ENCODE peak calls at places on chromosomes 3 and 15, in ten cellular contexts. M is brain microvascular endothelial cell, T is testis, Y is GM06990, P is psoas muscle, D is adrenal gland, K is left ventricle myocardium inferior, I is mesenchymal stem cell, O is mucosa of descending colon, F is aorta. E is an unnamed sample.
A peak's percentile ranks its signal among the peaks of the same experiment; 100 is the strongest.

GRCh38 chr3:188362405-188362831 is 208.5 kb downstream of the LPP start:
- DNase-seq in D (no peak), Y (no peak), I (peak; percentile 95), T (no peak), M (peak; percentile 92), F (no peak), K (no peak), O (no peak), P (no peak), E (no peak)

GRCh38 chr3:177294221-177294620 is 96.9 kb upstream of the TBL1XR1 start:
- DNase-seq in I (no peak), D (peak; percentile 79), P (peak; percentile 70), O (no peak), K (peak; percentile 56), T (peak; percentile 51), F (peak; percentile 76), Y (no peak), M (peak; percentile 53), E (no peak)

GRCh38 chr3:197521277-197522182 is 34.2 kb downstream of the BDH1 start:
- DNase-seq in D (no peak), Y (no peak), T (no peak), M (no peak), F (no peak), I (peak; percentile 24), K (no peak), P (no peak), O (no peak), E (no peak)

GRCh38 chr15:57611938-57612337 is 20.2 kb downstream of the MYZAP start:
- DNase-seq in F (peak; percentile 53), P (no peak), M (no peak), I (no peak), Y (no peak), O (peak; percentile 78), D (peak; percentile 83), K (no peak), T (peak; percentile 58), E (peak; percentile 73)

GRCh38 chr3:194772241-194773000 is 86.7 kb downstream of the FAM43A start:
- DNase-seq in I (no peak), D (no peak), M (no peak), P (no peak), F (no peak), Y (no peak), K (no peak), O (no peak), T (no peak), E (no peak)

GRCh38 chr3:150317469-150317868 is 90.6 kb upstream of the TSC22D2 start:
- DNase-seq in I (no peak), F (no peak), K (no peak), O (no peak), Y (no peak), T (no peak), M (no peak), P (no peak), D (no peak), E (no peak)

GRCh38 chr15:73284073-73284472 is 84.7 kb downstream of the HCN4 start:
- DNase-seq in K (no peak), I (no peak), F (no peak), D (no peak), M (no peak), T (no peak), P (no peak), Y (no peak), O (no peak), E (no peak)

GRCh38 chr3:153829596-153830170 is 291.5 kb upstream of the ARHGEF26 start:
- DNase-seq in O (no peak), P (no peak), D (no peak), K (no peak), F (no peak), Y (no peak), T (no peak), M (no peak), I (no peak), E (no peak)

GRCh38 chr3:58237238-58237939 is at the start of gene ABHD6:
- DNase-seq in D (peak; percentile 82), O (peak; percentile 83), F (peak; percentile 85), K (peak; percentile 77), I (peak; percentile 79), T (peak; percentile 77), M (peak; percentile 57), P (peak; percentile 88), Y (peak; percentile 87), E (peak; percentile 71)

GRCh38 chr15:79218588-79219200 is 63.8 kb upstream of the ANKRD34C start:
- DNase-seq in I (peak; percentile 12), P (no peak), D (no peak), F (no peak), K (no peak), M (peak; percentile 23), O (no peak), T (no peak), Y (no peak), E (no peak)

GRCh38 chr3:10317311-10317960 is 3.5 kb downstream of the SEC13 start:
- DNase-seq in O (no peak), K (no peak), F (no peak), M (no peak), T (no peak), P (no peak), I (no peak), Y (no peak), D (no peak), E (no peak)

GRCh38 chr3:101381809-101382208 is 61.4 kb upstream of the IMPG2 start:
- DNase-seq in T (no peak), D (no peak), K (no peak), M (peak; percentile 5), I (peak; percentile 51), F (no peak), P (no peak), Y (no peak), O (no peak), E (no peak)

DNA sequence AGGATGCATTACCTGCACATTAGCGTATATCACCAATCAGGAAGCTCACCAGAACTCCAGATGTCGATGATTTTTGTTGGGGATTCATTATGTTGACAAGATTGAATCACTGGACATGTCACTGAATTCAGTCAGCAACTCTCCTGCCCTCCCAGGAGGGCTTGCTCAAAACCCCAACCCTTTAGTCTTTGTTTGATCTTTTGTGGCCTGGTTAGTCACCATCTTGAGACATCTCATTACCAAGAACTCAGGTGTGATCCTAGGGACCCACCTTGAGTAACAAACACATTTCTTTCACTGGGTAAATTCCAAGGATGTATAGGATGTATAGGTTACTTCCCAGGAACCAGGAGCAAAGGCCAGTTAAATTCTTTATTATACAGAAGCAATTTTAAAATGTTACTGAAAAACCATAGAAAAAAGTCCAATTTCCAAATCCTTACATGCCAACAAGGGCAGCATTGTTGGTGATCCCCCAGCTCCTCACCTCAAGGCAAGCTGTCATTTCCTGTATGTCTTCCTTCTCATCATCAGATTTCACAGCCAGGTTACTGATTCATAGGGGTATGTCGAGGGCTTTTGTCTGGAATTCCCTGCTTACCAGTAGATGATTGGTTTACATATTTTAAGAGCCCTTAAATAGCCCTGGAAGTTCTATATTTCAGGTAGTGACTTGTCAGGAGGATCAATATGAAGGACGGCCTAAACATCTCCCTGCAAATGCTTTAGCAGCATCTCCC is 11.7 kb downstream of the SNRPN start:
- DNase-seq in M (no peak), D (no peak), I (no peak), F (no peak), Y (no peak), K (no peak), O (no peak), T (no peak), P (no peak), E (no peak)
- H3K36me3 ChIP-seq in M (no peaks in the 10 kb centered on the region), D (no peaks in the 10 kb centered on the region), I (peaks cover 9% of the 10 kb centered on the region), F (no peaks in the 10 kb centered on the region), Y (no peaks in the 10 kb centered on the region), K (peaks cover 97% of the 10 kb centered on the region), O (no peaks in the 10 kb centered on the region), T (no peaks in the 10 kb centered on the region), P (no peaks in the 10 kb centered on the region), E (peaks cover 8% of the 10 kb centered on the region)

GRCh38 chr3:49029563-49029884 is 326 bp upstream of the IMPDH2 start:
- DNase-seq in I (no peak), O (no peak), F (no peak), T (no peak), D (no peak), Y (no peak), P (no peak), M (no peak), K (no peak), E (no peak)

GRCh38 chr3:49032646-49033304 is 3.6 kb upstream of the IMPDH2 start:
- DNase-seq in M (no peak), K (no peak), I (no peak), F (no peak), T (no peak), O (no peak), P (no peak), D (peak; percentile 68), Y (no peak), E (no peak)

GRCh38 chr3:49030331-49030730 is 1.1 kb upstream of the IMPDH2 start:
- DNase-seq in F (no peak), P (no peak), D (no peak), K (no peak), T (no peak), O (no peak), M (no peak), I (no peak), Y (no peak), E (no peak)

GRCh38 chr3:49035278-49035677 is 6.1 kb upstream of the IMPDH2 start:
- DNase-seq in K (no peak), T (no peak), F (no peak), Y (no peak), I (no peak), O (no peak), P (no peak), D (no peak), M (no peak), E (no peak)
- H3K36me3 ChIP-seq in K (peaks cover 94% of the 10 kb centered on the region), T (no peaks in the 10 kb centered on the region), F (peaks cover 2% of the 10 kb centered on the region), Y (peaks cover 17% of the 10 kb centered on the region), I (peaks cover 50% of the 10 kb centered on the region), O (no peaks in the 10 kb centered on the region), P (peaks cover 3% of the 10 kb centered on the region), D (no peaks in the 10 kb centered on the region), M (peaks cover 55% of the 10 kb centered on the region), E (peaks cover 18% of the 10 kb centered on the region)

GRCh38 chr3:132488136-132488535 is 70.8 kb downstream of the DNAJC13 start:
- DNase-seq in T (no peak), P (no peak), D (no peak), Y (no peak), O (no peak), M (no peak), I (no peak), F (no peak), K (no peak), E (no peak)

GRCh38 chr3:132486086-132486485 is 68.8 kb downstream of the DNAJC13 start:
- DNase-seq in P (no peak), D (no peak), I (no peak), T (no peak), M (no peak), Y (no peak), F (no peak), O (no peak), K (no peak), E (no peak)
- H3K36me3 ChIP-seq in P (no peaks in the 10 kb centered on the region), D (no peaks in the 10 kb centered on the region), I (peaks cover 17% of the 10 kb centered on the region), T (no peaks in the 10 kb centered on the region), M (peaks cover 25% of the 10 kb centered on the region), Y (peaks cover 6% of the 10 kb centered on the region), F (peaks cover 3% of the 10 kb centered on the region), O (no peaks in the 10 kb centered on the region), K (peaks cover 96% of the 10 kb centered on the region), E (peaks cover 40% of the 10 kb centered on the region)

DNA sequence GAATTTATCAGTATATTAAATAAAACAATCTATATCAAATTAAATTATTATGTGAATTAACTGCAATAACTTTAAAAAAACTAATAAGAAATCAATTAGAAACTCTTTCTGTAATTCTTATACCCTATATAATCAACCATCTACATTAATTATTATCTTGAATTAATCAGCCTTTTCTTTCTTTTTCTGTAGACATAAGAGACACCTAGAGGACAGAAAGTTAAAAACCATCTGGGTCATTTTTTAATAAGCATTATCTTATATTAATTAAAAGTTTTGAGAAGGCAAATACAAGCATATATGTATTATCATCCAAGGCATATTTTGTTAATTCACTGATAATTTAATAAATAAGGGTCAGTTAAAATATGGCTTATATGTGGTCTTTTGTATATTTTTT is 24.2 kb upstream of the SLC25A26 start:
- DNase-seq in F (no peak), D (no peak), O (no peak), T (no peak), I (peak; percentile 8), Y (no peak), M (no peak), K (no peak), P (no peak), E (no peak)
- H3K36me3 ChIP-seq in F (no peaks in the 10 kb centered on the region), D (no peaks in the 10 kb centered on the region), O (no peaks in the 10 kb centered on the region), T (no peaks in the 10 kb centered on the region), I (no peaks in the 10 kb centered on the region), Y (no peaks in the 10 kb centered on the region), M (no peaks in the 10 kb centered on the region), K (no peaks in the 10 kb centered on the region), P (no peaks in the 10 kb centered on the region), E (no peaks in the 10 kb centered on the region)

E was measured in upper lobe of left lung.